ENCODE peak calls at places on chromosome 20, in nine cellular contexts. V is OCI-LY7, Q is ovary, P is GM12878, U is brain microvascular endothelial cell, B is adrenal gland, D is Peyer's patch, Z is Calu3, C is astrocyte of the spinal cord. L is an unnamed sample.
A peak's percentile ranks its signal among the peaks of the same experiment; 100 is the strongest.

GRCh38 chr20:50625986-50626677 is 65.2 kb downstream of the RIPOR3 start:
- DNase-seq in C (peak; percentile 36), D (no peak), B (no peak), Z (peak; percentile 91), U (peak; percentile 34), P (no peak), Q (peak; percentile 84), V (peak; percentile 61), L (no peak)

GRCh38 chr20:24809606-24810005 is 139.5 kb upstream of the CST7 start:
- DNase-seq in C (no peak), D (no peak), Z (no peak), U (no peak), B (no peak), P (no peak), Q (no peak), V (no peak), L (no peak)

GRCh38 chr20:11387189-11387754 is 530.4 kb upstream of the BTBD3 start:
- DNase-seq in U (peak; percentile 89), Z (peak; percentile 20), C (peak; percentile 88), B (no peak), P (no peak), V (no peak), D (no peak), Q (no peak), L (no peak)

GRCh38 chr20:24818056-24818455 is 131.0 kb upstream of the CST7 start:
- DNase-seq in B (no peak), D (no peak), P (no peak), Z (no peak), U (no peak), Q (no peak), V (no peak), C (no peak), L (no peak)

GRCh38 chr20:32777177-32777956 is 15.2 kb downstream of the DNMT3B start:
- DNase-seq in Z (peak; percentile 88), D (no peak), U (no peak), P (no peak), V (no peak), B (no peak), C (no peak), Q (no peak), L (no peak)

GRCh38 chr20:30168800-30169138 is 1088.7 kb upstream of the DEFB115 start:
- DNase-seq in Q (no peak), U (no peak), D (peak; percentile 23), C (no peak), P (no peak), B (no peak), Z (no peak), V (no peak), L (no peak)

GRCh38 chr20:38671186-38671585 is 53.1 kb upstream of the SLC32A1 start:
- DNase-seq in P (no peak), C (no peak), Z (no peak), D (no peak), Q (no peak), B (no peak), V (no peak), U (no peak), L (no peak)

GRCh38 chr20:36835453-36836198 is 40.3 kb upstream of the TLDC2 start:
- DNase-seq in V (peak; percentile 93), Z (peak; percentile 95), B (peak; percentile 93), C (peak; percentile 95), U (peak; percentile 92), Q (peak; percentile 94), D (peak; percentile 90), P (peak; percentile 87), L (peak; percentile 73)

GRCh38 chr20:64069614-64070243 is 6.7 kb downstream of the TCEA2 start:
- DNase-seq in D (no peak), Q (no peak), B (no peak), C (no peak), V (no peak), Z (peak; percentile 84), P (no peak), U (no peak), L (no peak)

GRCh38 chr20:45229264-45230056 is 8.3 kb downstream of the SEMG2 start:
- DNase-seq in Q (no peak), C (no peak), D (peak; percentile 74), Z (peak; percentile 97), V (peak; percentile 51), P (no peak), U (no peak), B (no peak), L (peak; percentile 3)

GRCh38 chr20:19495905-19496703 is 262.0 kb upstream of the RIN2 start:
- DNase-seq in B (no peak), D (no peak), P (no peak), C (peak; percentile 14), V (no peak), Z (no peak), Q (no peak), U (no peak), L (no peak)

GRCh38 chr20:50251992-50252491 is 61.4 kb downstream of the CEBPB start:
- DNase-seq in U (peak; percentile 24), P (no peak), V (no peak), Z (no peak), C (peak; percentile 40), Q (no peak), B (no peak), D (no peak), L (no peak)

GRCh38 chr20:20130399-20130798 is 78.1 kb downstream of the CFAP61 start:
- DNase-seq in V (peak; percentile 16), C (no peak), D (no peak), Q (no peak), B (no peak), P (peak; percentile 1), Z (no peak), U (peak; percentile 3), L (no peak)

GRCh38 chr20:38759135-38759534 is 10.9 kb downstream of the ACTR5 start:
- DNase-seq in U (no peak), Z (no peak), D (no peak), P (no peak), V (no peak), Q (no peak), B (no peak), C (no peak), L (no peak)

GRCh38 chr20:51767867-51768758 is at the start of gene ATP9A:
- DNase-seq in U (no peak), P (no peak), B (peak; percentile 34), C (no peak), D (peak; percentile 65), V (no peak), Z (peak; percentile 53), Q (peak; percentile 64), L (no peak)

GRCh38 chr20:51624157-51624731 is 81.7 kb upstream of the NFATC2 start:
- DNase-seq in P (no peak), C (peak; percentile 69), U (peak; percentile 67), D (peak; percentile 65), Z (peak; percentile 76), Q (peak; percentile 67), B (peak; percentile 48), V (peak; percentile 89), L (no peak)

GRCh38 chr20:24960302-24960801 is 11.3 kb downstream of the CST7 start:
- DNase-seq in V (no peak), Q (no peak), C (no peak), Z (no peak), P (no peak), D (no peak), U (no peak), B (no peak), L (no peak)

DNA sequence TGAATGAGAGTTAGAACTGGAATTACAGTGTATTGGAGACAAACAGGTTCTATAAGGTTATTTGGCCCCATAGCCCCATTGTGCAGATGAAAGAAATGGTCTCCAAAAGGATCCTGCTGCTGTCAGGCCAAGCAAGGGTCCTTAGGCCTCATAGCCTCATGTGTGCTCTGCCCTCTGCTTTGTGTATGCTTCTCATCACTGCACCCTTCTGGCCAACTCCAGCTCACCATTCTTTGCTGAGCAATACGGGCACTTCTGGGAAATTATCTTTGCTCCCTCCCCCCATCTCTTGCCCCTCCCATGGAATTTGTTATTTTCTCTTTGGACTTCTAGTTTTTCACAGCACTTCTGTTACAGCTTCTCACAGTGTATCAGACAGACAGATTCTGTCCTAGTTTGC is 298.8 kb downstream of the FOXA2 start:
- DNase-seq in P (no peak), U (no peak), B (no peak), Z (no peak), V (no peak), C (no peak), D (no peak), Q (no peak), L (no peak)
- TF ChIP-seq CTCF in P (no peak), U (no peak), B (no peak), Z (no peak), V (no peak), C (no peak), D (no peak), Q (no peak), L (no peak)

DNA sequence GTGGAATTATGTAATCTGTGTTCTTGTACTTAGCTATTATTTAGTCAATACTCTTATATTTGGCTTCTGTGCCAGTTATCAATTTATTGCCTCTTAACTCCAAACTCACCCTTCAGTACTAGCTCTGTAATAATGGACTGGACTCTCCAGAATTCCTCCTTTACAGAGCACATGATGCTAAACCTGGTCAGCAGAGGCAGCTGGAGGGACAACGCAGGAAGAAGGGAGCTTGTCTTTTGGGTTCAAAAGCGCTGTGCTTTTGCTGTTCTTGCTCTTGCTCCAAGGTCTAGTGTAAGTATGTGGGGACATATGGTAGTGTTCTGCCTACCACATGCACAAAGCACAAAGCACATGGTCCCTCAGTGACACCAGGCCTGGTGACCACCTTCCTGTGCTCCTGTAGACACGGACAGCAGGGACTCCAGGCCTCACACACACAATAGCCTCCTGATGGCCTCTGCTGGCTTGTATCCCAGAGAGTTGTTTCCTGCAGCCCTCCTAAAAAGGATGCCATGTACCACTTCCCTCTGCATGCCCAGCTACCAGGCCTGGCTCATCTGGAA is 46.1 kb downstream of the CHD6 start:
- DNase-seq in Z (peak; percentile 53), C (no peak), Q (no peak), V (no peak), B (no peak), U (no peak), P (no peak), D (no peak), L (no peak)
- TF ChIP-seq CTCF in Z (peak; percentile 58), C (peak; percentile 21), Q (no peak), V (peak; percentile 45), B (no peak), U (peak; percentile 66), P (no peak), D (no peak), L (no peak)

GRCh38 chr20:43305749-43306148 is 116.0 kb upstream of the PTPRT start:
- DNase-seq in V (no peak), Q (no peak), U (no peak), P (no peak), B (no peak), D (no peak), Z (no peak), C (no peak), L (no peak)
- TF ChIP-seq CTCF in V (no peak), Q (no peak), U (no peak), P (no peak), B (no peak), D (no peak), Z (no peak), C (no peak), L (no peak)

DNA sequence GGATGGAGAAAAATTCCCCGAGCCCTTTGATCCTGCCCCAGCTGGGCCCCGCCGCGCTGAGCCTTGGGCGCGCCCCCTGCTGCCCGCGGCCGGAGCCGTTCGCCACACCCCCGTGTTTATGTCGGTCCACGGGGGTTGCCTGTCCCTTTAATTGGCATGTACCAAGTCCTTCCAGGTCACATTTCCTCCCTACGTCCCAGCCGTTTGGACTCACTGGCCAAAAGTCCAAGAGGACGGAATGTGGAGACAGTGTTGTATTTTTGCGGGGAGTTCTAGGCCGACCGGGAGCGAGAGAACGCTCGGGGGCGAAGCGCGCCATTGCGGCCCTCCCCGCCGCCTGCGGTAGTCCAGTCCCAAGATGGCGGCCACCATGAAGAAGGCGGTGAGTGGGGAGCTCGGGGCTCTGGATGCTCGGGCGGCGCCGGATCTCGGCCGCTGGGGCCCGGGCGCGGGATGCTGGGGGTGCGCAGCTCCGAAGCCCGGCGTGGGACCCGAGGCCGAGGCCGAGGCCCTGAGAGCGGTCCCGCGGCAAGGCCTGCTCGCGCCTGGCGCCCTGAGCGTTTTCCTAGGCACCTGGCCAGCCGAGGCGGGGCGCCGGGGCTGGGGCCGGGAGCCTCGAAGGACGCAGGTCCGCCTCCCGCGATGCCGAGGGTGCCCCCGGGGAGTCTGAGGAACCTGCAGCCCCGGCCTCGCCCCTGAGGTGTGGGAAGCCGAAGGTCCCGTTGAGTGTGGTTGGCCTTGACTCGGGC is at the start of gene PFDN4:
- DNase-seq in V (peak; percentile 89), P (peak; percentile 64), B (peak; percentile 81), Q (peak; percentile 87), C (peak; percentile 89), D (peak; percentile 91), U (peak; percentile 74), Z (peak; percentile 97), L (no peak)
- TF ChIP-seq CTCF in V (peak; percentile 93), P (peak; percentile 94), B (peak; percentile 64), Q (peak; percentile 71), C (peak; percentile 80), D (peak; percentile 88), U (peak; percentile 68), Z (peak; percentile 94), L (peak; percentile 78)

L was measured in GM12864.